ENCODE peak calls at places on chromosomes 13 and 19, in eight cellular contexts. I is CD4-positive, alpha-beta T cell; P is lower leg skin; M is foreskin fibroblast; W is stimulated activated CD8-positive, alpha-beta memory T cell treated with anti-CD3 and anti-CD28 coated beads, Interleukin-15, amount 100 ng/mL, for 1 hour; X is AG04450; F is activated CD8-positive, alpha-beta memory T cell treated with anti-CD3 and anti-CD28 coated beads for 1 hour; H is A549. B is an unnamed sample.

GRCh38 chr13:104586010-104586746 is 1520.0 kb upstream of the SLC10A2 start:
- DNase-seq in X (peak), W (no peak), F (no peak), I (no peak), P (no peak), H (no peak), M (no peak), B (no peak)

GRCh38 chr13:40064723-40065122 is 409.3 kb downstream of the COG6 start:
- DNase-seq in W (no peak), I (no peak), F (no peak), H (peak), X (no peak), P (no peak), M (peak), B (no peak)

GRCh38 chr19:33492090-33492489 is 29.5 kb downstream of the PEPD start:
- DNase-seq in W (no peak), H (no peak), X (no peak), F (no peak), M (no peak), I (no peak), P (no peak), B (no peak)

GRCh38 chr19:9070066-9070465 is 16.8 kb upstream of the OR1M1 start:
- DNase-seq in X (no peak), I (no peak), F (no peak), H (peak), P (no peak), M (no peak), W (no peak), B (no peak)

GRCh38 chr19:8569066-8569761 is 8.0 kb downstream of the MYO1F start:
- DNase-seq in H (peak), M (peak), F (peak), X (peak), I (peak), W (peak), P (no peak), B (peak)

GRCh38 chr19:45154064-45154827 is 6.5 kb downstream of the NKPD1 start:
- DNase-seq in W (no peak), P (no peak), H (peak), F (no peak), I (no peak), M (peak), X (no peak), B (no peak)

GRCh38 chr19:10681658-10682057 is 19.6 kb upstream of the QTRT1 start:
- DNase-seq in F (no peak), H (no peak), W (no peak), M (no peak), I (no peak), X (no peak), P (no peak), B (no peak)

GRCh38 chr19:54218259-54218658 is 4.5 kb downstream of the LILRB3 start:
- DNase-seq in P (no peak), I (no peak), H (no peak), F (no peak), W (no peak), X (no peak), M (no peak), B (no peak)

GRCh38 chr13:28026508-28026907 is 38.0 kb upstream of the URAD start:
- DNase-seq in W (no peak), F (no peak), M (no peak), I (no peak), X (no peak), P (no peak), H (no peak), B (no peak)

GRCh38 chr19:32581704-32582164 is 744 bp downstream of the PDCD5 start:
- DNase-seq in F (no peak), H (peak), X (peak), M (peak), P (no peak), W (no peak), I (no peak), B (no peak)

GRCh38 chr13:63304497-63304896 is 1888.8 kb upstream of the PCDH20 start:
- DNase-seq in P (no peak), H (no peak), F (no peak), I (no peak), W (no peak), X (no peak), M (no peak), B (no peak)

GRCh38 chr13:54687173-54687572 is 1658.6 kb downstream of the OLFM4 start:
- DNase-seq in I (no peak), F (no peak), P (no peak), X (no peak), W (no peak), H (no peak), M (no peak), B (no peak)

GRCh38 chr13:51811046-51811445 is 7.1 kb upstream of the DHRS12 start:
- DNase-seq in F (no peak), W (no peak), P (no peak), I (no peak), M (no peak), X (no peak), H (no peak), B (no peak)

B was measured in ascending aorta.